ENCODE peak calls at places on chromosomes 5 and 9, in four cellular contexts. A, M, L and Y are unnamed samples.

GRCh38 chr9:3868012-3868411 is 342.2 kb upstream of the RFX3 start:
- DNase-seq in L (no peak), M (no peak), A (no peak), Y (no peak)

GRCh38 chr5:103512506-103512905 is 50.1 kb downstream of the NUDT12 start:
- DNase-seq in M (no peak), A (no peak), L (no peak), Y (no peak)

GRCh38 chr9:23254404-23255184 is 571.4 kb downstream of the ELAVL2 start:
- DNase-seq in L (no peak), M (no peak), A (no peak), Y (no peak)

GRCh38 chr9:71487046-71487445 is 281.3 kb downstream of the CEMIP2 start:
- DNase-seq in A (no peak), M (no peak), L (no peak), Y (no peak)

GRCh38 chr9:131233556-131233955 is 42.8 kb downstream of the FAM78A start:
- DNase-seq in M (no peak), L (no peak), A (no peak), Y (no peak)

GRCh38 chr9:5446451-5447236 is 3.7 kb upstream of the CD274 start:
- DNase-seq in A (peak), L (no peak), M (no peak), Y (no peak)

GRCh38 chr9:16794871-16795639 is 75.4 kb downstream of the BNC2 start:
- DNase-seq in L (no peak), A (no peak), M (peak), Y (peak)

GRCh38 chr5:96881511-96882115 is 5.3 kb downstream of the ERAP2 start:
- DNase-seq in A (peak), M (no peak), L (no peak), Y (peak)

GRCh38 chr9:93710370-93710723 is 134.0 kb downstream of the PHF2 start:
- DNase-seq in M (no peak), L (no peak), A (no peak), Y (no peak)

DNA sequence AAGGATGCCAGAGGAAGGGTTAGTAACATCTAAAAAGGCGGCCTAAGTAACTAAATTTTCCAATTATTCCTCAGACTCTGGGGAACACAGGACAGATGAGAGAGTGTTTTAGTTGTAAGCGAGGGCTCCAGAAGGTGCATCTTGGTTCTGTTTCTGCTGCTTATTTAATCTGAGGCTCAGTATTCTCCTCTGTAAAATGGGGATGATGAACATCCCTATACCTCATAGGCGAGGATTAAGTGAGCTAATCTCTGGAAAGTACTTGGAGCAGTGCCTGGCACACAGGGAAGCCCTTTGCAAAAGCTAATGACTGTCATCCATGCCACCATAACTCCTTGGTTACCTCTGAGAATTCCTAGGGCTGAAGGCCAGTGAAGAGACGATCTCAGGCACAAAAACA is 59.0 kb downstream of the SHB start:
- DNase-seq in M (no peak), L (no peak), A (no peak), Y (no peak)
- H3K27ac ChIP-seq in M (no peak), L (no peak), A (no peak), Y (no peak)

GRCh38 chr9:98056403-98057094 is at the start of gene NANS:
- DNase-seq in L (peak), A (peak), M (peak), Y (peak)
- TF ChIP-seq CTCF in L (no peak), A (no peak), M (peak), Y (peak)

GRCh38 chr5:40442346-40442745 is 237.4 kb upstream of the PTGER4 start:
- DNase-seq in L (no peak), A (no peak), M (no peak), Y (no peak)

GRCh38 chr5:40446910-40447309 is 232.8 kb upstream of the PTGER4 start:
- DNase-seq in M (no peak), A (peak), L (no peak), Y (peak)

GRCh38 chr5:40436535-40437237 is 243.0 kb upstream of the PTGER4 start:
- DNase-seq in L (no peak), M (no peak), A (no peak), Y (no peak)

GRCh38 chr5:40437452-40437861 is 242.3 kb upstream of the PTGER4 start:
- DNase-seq in A (peak), L (no peak), M (no peak), Y (no peak)

DNA sequence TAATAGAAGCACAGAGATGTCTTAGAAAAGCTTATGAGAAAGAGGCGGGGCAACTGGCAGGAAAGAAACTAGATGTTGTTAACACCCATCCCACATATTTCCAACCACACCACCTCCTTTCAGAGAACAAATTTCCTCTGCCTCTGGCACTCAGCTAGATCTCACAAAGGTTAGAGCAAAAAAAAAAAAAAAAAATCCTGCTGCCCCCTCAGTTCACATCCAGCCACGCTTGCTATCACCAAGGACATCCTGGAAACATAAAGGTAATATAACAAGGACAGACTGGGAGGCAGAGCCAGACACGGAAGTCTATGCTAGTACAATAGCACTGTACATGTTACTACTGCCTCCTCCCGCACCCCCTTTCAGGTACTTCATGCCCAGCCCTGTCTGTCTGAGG is 238.0 kb upstream of the PTGER4 start:
- DNase-seq in M (no peak), L (no peak), A (no peak), Y (no peak)
- H3K27ac ChIP-seq in M (no peak), L (no peak), A (no peak), Y (no peak)

GRCh38 chr9:136330406-136330990 is 3.2 kb downstream of the GPSM1 start:
- DNase-seq in M (no peak), A (no peak), L (no peak), Y (no peak)

GRCh38 chr9:136333045-136333444 is 5.7 kb downstream of the GPSM1 start:
- DNase-seq in L (no peak), A (no peak), M (no peak), Y (no peak)

GRCh38 chr9:136331030-136331429 is 3.7 kb downstream of the GPSM1 start:
- DNase-seq in L (no peak), M (no peak), A (no peak), Y (no peak)

GRCh38 chr9:136332482-136332983 is 5.2 kb downstream of the GPSM1 start:
- DNase-seq in A (no peak), L (no peak), M (no peak), Y (no peak)

DNA sequence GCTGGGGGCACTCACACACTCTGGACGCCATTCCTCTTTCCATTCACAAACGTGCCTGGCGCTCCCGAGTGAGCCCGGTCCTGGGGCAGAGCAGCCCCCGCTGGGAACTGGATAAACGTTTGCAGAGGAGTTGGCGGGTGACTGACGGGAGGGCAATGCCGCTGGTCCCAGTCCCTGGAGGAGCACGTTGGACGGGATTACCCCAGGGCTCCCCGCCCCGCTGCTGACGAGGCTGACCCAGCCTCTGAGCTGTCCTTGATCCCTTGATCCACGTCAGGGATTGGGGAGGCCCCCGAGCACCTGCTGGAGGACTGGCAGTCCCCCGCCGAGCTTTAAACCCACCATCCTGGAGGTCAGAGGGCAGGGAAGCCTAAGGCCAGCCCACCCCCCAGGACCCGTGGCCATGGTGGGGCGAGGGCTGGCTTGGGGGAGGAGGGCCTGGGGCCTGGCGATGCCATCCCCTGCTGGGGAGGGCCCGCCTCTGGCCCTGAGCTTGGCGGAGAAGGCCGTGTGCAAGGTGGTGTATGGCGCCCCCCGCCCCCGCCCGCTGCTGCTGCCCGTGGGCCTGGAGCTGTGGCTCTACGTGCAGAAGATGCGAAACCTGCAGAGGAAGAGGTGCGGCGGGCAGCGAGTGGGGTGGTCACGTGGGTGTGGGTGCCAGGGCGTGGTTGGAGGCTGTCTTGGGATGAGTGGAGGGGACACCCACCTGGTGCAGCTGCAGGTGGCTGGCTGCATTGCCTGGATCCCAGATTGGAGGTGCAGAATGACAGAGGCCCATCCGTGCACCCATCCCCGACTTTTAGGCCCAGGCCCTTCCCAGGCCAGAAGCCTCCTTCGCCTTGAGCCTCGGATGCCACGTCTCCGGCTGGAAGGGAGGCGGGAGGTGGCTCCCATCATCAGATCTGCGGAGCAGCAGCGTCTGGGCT is 4.5 kb downstream of the GPSM1 start:
- DNase-seq in M (no peak), A (no peak), L (no peak), Y (no peak)
- TF ChIP-seq CTCF in M (no peak), A (no peak), L (no peak), Y (no peak)

GRCh38 chr9:98999152-98999525 is 55.4 kb downstream of the COL15A1 start:
- DNase-seq in L (no peak), A (no peak), M (no peak), Y (no peak)
- H3K27ac ChIP-seq in L (peak), A (no peak), M (peak), Y (no peak)

DNA sequence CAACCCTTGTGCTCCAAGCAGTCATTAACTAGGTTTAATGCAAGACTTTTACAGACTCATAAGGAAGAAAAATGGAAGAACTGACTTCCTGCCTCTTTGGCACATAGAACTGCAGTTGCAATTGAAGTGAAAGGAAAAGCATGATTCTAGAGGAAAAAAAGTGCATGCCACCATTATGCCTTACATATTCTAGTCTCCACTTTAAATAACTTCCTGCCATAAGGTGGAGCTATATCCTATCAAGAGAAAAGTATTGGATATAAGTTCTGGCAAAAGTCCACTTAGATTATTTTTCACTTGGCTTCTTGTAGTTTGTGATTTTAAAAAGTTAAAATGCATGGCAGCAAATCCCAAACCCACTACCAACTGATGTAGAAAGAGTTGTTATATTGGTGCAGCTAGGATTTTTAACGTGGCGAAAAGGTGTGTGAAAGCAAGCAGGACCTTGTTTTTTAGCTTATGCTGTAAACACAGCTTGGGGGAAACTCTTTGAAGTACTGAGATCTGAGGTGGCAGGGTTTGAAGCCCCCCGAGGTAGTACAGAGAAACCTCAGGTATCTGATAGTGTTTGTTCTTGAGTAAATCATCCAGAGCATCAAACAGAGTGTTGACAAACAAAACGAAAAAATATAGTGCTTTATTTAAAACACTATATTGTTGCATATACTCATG is 117.9 kb downstream of the ANXA1 start:
- DNase-seq in A (no peak), L (no peak), M (no peak), Y (no peak)
- TF ChIP-seq CTCF in A (peak), L (no peak), M (no peak), Y (no peak)

GRCh38 chr9:36317766-36318165 is 59.5 kb upstream of the GNE start:
- DNase-seq in L (no peak), M (no peak), A (peak), Y (no peak)
- H3K27ac ChIP-seq in L (no peak), M (no peak), A (peak), Y (no peak)

GRCh38 chr9:89814340-89815040 is 209.7 kb downstream of the GADD45G start:
- DNase-seq in L (peak), M (no peak), A (no peak), Y (no peak)
- TF ChIP-seq CTCF in L (no peak), M (no peak), A (no peak), Y (no peak)

DNA sequence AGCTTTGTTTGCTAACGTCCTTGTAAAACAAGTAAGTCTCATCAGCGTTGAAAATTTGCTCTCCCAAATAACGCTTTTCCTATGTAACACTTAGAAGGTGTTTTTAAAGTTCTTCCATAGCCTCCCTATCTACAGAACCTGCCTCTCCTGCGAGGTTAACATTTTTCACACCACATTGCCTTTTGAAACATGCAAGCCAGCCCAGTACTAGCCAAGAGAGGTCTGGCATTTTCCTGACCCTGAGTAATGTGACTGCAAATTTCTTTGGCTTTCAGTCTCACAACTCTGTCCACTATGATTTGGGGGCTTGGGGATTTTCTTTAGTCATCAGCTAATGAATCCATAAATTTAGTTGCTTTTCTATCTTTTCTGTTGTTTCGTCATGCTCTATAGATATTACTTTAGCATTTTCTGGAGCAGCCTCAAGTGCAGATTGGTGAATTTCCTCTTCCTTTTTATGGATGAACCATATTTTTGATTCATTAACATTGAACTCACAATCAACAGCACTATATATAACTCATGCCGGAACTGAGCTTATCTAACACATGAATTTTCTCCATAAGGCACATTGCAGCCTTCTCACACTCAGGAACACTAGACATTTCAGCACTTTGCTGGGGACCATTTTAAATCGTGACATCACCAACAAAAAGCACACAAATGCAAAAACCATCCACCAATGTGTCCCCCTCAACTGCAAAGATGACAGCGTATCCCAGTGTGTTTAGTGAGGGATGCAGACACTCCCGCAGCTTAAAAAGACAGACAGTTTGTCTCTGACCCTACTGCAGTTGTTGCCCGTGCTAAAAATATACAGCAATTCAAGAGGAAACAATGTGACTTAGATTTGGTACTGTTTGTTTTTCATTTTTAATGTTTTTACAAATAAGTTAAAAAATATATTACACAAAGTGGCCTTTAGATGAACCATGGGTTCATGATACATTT is 77.2 kb upstream of the SPATA31C2 start:
- DNase-seq in L (no peak), A (no peak), M (no peak), Y (no peak)
- H3K27ac ChIP-seq in L (no peak), A (no peak), M (no peak), Y (no peak)